ENCODE peak calls at places on chromosomes 11 and 22, in six cellular contexts. One of them, this sample, is unnamed.

GRCh38 chr11:2803186-2804057 is 82.2 kb downstream of the CDKN1C start:
- DNase-seq in GM23338: no peak
- DNase-seq in cardiac fibroblast: no peak
- DNase-seq in GM13977: no peak
- DNase-seq in H9: peak
- DNase-seq in endodermal cell: peak
- DNase-seq in this sample: no peak

GRCh38 chr11:128735935-128736610 is 42.2 kb downstream of the FLI1 start:
- DNase-seq in cardiac fibroblast: no peak
- DNase-seq in endodermal cell: peak
- DNase-seq in GM23338: no peak
- DNase-seq in H9: no peak
- DNase-seq in GM13977: peak
- DNase-seq in this sample: no peak

GRCh38 chr11:19646308-19646707 is 66.3 kb upstream of the NAV2 start:
- DNase-seq in GM13977: no peak
- DNase-seq in endodermal cell: no peak
- DNase-seq in H9: no peak
- DNase-seq in GM23338: no peak
- DNase-seq in cardiac fibroblast: peak
- DNase-seq in this sample: no peak

GRCh38 chr22:29167032-29167911 is 38.4 kb upstream of the EMID1 start:
- DNase-seq in endodermal cell: peak
- DNase-seq in GM23338: no peak
- DNase-seq in cardiac fibroblast: no peak
- DNase-seq in GM13977: peak
- DNase-seq in H9: no peak
- DNase-seq in this sample: no peak

GRCh38 chr11:75627879-75628668 is 40.8 kb downstream of the MAP6 start:
- DNase-seq in GM13977: no peak
- DNase-seq in endodermal cell: peak
- DNase-seq in GM23338: peak
- DNase-seq in cardiac fibroblast: peak
- DNase-seq in H9: peak
- DNase-seq in this sample: no peak

GRCh38 chr11:117313103-117313502 is 3.0 kb downstream of the BACE1 start:
- DNase-seq in GM23338: no peak
- DNase-seq in GM13977: no peak
- DNase-seq in H9: no peak
- DNase-seq in cardiac fibroblast: no peak
- DNase-seq in endodermal cell: no peak
- DNase-seq in this sample: no peak

GRCh38 chr11:108569896-108570295 is 23.7 kb downstream of the EXPH5 start:
- DNase-seq in GM13977: no peak
- DNase-seq in H9: no peak
- DNase-seq in GM23338: no peak
- DNase-seq in endodermal cell: no peak
- DNase-seq in cardiac fibroblast: no peak
- DNase-seq in this sample: no peak

GRCh38 chr11:65437436-65438227 is 15.0 kb downstream of the NEAT1 start:
- DNase-seq in cardiac fibroblast: peak
- DNase-seq in GM23338: no peak
- DNase-seq in GM13977: no peak
- DNase-seq in endodermal cell: no peak
- DNase-seq in H9: no peak
- DNase-seq in this sample: no peak

GRCh38 chr22:48676266-48677167 is 1151.2 kb downstream of the BRD1 start:
- DNase-seq in endodermal cell: no peak
- DNase-seq in GM23338: no peak
- DNase-seq in H9: no peak
- DNase-seq in GM13977: no peak
- DNase-seq in cardiac fibroblast: no peak
- DNase-seq in this sample: no peak

GRCh38 chr22:44191036-44191454 is 10.3 kb downstream of the PARVG start:
- DNase-seq in endodermal cell: no peak
- DNase-seq in cardiac fibroblast: no peak
- DNase-seq in H9: no peak
- DNase-seq in GM13977: peak
- DNase-seq in GM23338: no peak
- DNase-seq in this sample: no peak

GRCh38 chr22:39234157-39234793 is 10.5 kb downstream of the PDGFB start:
- DNase-seq in GM23338: no peak
- DNase-seq in cardiac fibroblast: peak
- DNase-seq in GM13977: no peak
- DNase-seq in H9: no peak
- DNase-seq in endodermal cell: peak
- DNase-seq in this sample: peak

GRCh38 chr22:21917206-21917958 is 35.3 kb downstream of the PPM1F start:
- DNase-seq in GM13977: no peak
- DNase-seq in cardiac fibroblast: peak
- DNase-seq in GM23338: peak
- DNase-seq in H9: no peak
- DNase-seq in endodermal cell: no peak
- DNase-seq in this sample: no peak

GRCh38 chr11:68322031-68322388 is 9.6 kb downstream of the LRP5 start:
- DNase-seq in H9: no peak
- DNase-seq in endodermal cell: no peak
- DNase-seq in GM13977: no peak
- DNase-seq in cardiac fibroblast: no peak
- DNase-seq in GM23338: no peak
- DNase-seq in this sample: no peak

DNA sequence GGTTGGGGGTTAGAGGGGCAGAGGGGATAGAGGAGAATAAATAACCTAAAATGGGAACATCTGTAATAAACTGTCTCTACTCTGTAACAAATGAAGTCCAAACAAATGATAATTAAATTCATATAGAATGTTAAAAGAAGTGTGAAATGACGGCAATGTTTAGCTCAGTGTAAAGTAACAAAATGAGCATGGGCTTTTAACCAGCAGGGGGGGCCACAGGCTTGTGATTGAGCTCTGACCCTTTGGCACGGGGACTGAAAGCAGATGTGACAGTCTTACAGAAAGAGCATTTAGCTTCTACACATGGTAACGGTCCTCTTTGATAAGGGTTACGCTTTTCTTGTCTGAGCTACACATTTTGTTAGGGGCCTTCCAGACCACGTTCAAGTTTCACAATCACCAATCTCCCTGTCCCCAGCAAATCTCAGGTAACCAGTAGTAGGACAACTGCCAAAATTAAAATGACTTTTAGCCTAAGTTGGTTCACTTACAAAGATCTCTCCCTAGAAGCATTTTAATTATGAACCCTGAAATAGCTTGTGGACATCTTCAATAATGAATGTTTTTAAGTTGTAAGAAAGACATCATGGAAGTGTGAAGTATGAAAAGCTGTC is 262.5 kb downstream of the DCDC1 start:
- DNase-seq in GM13977: peak
- DNase-seq in GM23338: peak
- DNase-seq in endodermal cell: peak
- DNase-seq in cardiac fibroblast: peak
- DNase-seq in H9: peak
- DNase-seq in this sample: peak
- TF ChIP-seq CTCF in GM13977: peak
- TF ChIP-seq CTCF in GM23338: peak
- TF ChIP-seq CTCF in endodermal cell: peak
- TF ChIP-seq CTCF in cardiac fibroblast: peak
- TF ChIP-seq CTCF in H9: peak
- TF ChIP-seq CTCF in this sample: peak

GRCh38 chr11:70128435-70128906 is 50.4 kb downstream of the ANO1 start:
- DNase-seq in GM23338: peak
- DNase-seq in GM13977: no peak
- DNase-seq in H9: peak
- DNase-seq in endodermal cell: peak
- DNase-seq in cardiac fibroblast: no peak
- DNase-seq in this sample: no peak
- TF ChIP-seq CTCF in GM23338: peak
- TF ChIP-seq CTCF in GM13977: no peak
- TF ChIP-seq CTCF in H9: peak
- TF ChIP-seq CTCF in endodermal cell: no peak
- TF ChIP-seq CTCF in cardiac fibroblast: no peak
- TF ChIP-seq CTCF in this sample: no peak

DNA sequence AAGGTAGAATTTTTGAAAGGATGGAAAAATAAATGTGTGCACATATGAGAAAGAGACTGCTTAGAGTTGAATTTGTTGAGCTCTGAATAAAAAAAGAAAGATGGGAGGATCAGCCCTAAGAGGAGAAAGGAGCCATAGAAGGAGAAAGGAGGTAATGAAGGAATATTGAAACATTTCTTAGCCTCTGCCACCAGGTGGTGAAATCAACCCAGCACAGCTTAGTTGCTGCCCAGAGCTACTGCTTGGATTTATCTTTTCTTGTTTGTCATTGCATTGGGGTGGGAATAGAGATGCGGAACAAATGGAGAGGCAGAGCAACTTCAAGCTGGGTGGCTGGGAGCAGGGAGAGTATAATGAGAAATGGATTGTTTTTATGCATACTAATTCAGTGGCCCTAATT is 80.4 kb downstream of the SERGEF start:
- DNase-seq in GM13977: no peak
- DNase-seq in endodermal cell: no peak
- DNase-seq in cardiac fibroblast: no peak
- DNase-seq in GM23338: peak
- DNase-seq in H9: no peak
- DNase-seq in this sample: no peak
- TF ChIP-seq CTCF in GM13977: no peak
- TF ChIP-seq CTCF in endodermal cell: peak
- TF ChIP-seq CTCF in cardiac fibroblast: no peak
- TF ChIP-seq CTCF in GM23338: peak
- TF ChIP-seq CTCF in H9: peak
- TF ChIP-seq CTCF in this sample: peak

GRCh38 chr22:19845369-19845722 is 9.3 kb downstream of the GNB1L start:
- DNase-seq in endodermal cell: peak
- DNase-seq in GM13977: peak
- DNase-seq in H9: no peak
- DNase-seq in GM23338: no peak
- DNase-seq in cardiac fibroblast: no peak
- DNase-seq in this sample: no peak

GRCh38 chr22:19843857-19844422 is 10.7 kb downstream of the GNB1L start:
- DNase-seq in H9: no peak
- DNase-seq in endodermal cell: no peak
- DNase-seq in cardiac fibroblast: no peak
- DNase-seq in GM13977: peak
- DNase-seq in GM23338: no peak
- DNase-seq in this sample: no peak

GRCh38 chr22:19846620-19847344 is 7.9 kb downstream of the GNB1L start:
- DNase-seq in H9: no peak
- DNase-seq in GM23338: no peak
- DNase-seq in endodermal cell: no peak
- DNase-seq in cardiac fibroblast: no peak
- DNase-seq in GM13977: peak
- DNase-seq in this sample: no peak

GRCh38 chr22:19843107-19843856 is 11.4 kb downstream of the GNB1L start:
- DNase-seq in endodermal cell: no peak
- DNase-seq in GM13977: peak
- DNase-seq in GM23338: no peak
- DNase-seq in H9: no peak
- DNase-seq in cardiac fibroblast: no peak
- DNase-seq in this sample: peak

GRCh38 chr22:19844423-19845368 is 10.0 kb downstream of the GNB1L start:
- DNase-seq in GM13977: peak
- DNase-seq in GM23338: no peak
- DNase-seq in cardiac fibroblast: peak
- DNase-seq in endodermal cell: peak
- DNase-seq in H9: no peak
- DNase-seq in this sample: no peak
- TF ChIP-seq CTCF in GM13977: no peak
- TF ChIP-seq CTCF in GM23338: no peak
- TF ChIP-seq CTCF in cardiac fibroblast: no peak
- TF ChIP-seq CTCF in endodermal cell: no peak
- TF ChIP-seq CTCF in H9: peak
- TF ChIP-seq CTCF in this sample: no peak